ENCODE peak calls at places on chromosome 15, in five cellular contexts. H is DMS 273 treated with DMSO at 0.1 percent for 48 hours, S is occipital lobe, E is A549, M is neural crest cell. P is an unnamed sample.

GRCh38 chr15:88636039-88636438 is 2.8 kb upstream of the ISG20 start:
- DNase-seq in H (no peak), S (no peak), E (peak), M (no peak), P (no peak)

GRCh38 chr15:98131924-98132323 is 171.4 kb downstream of the ARRDC4 start:
- DNase-seq in H (no peak), S (no peak), E (no peak), M (no peak), P (no peak)

GRCh38 chr15:25832158-25832557 is 31.0 kb downstream of the ATP10A start:
- DNase-seq in H (no peak), S (no peak), E (no peak), M (no peak), P (no peak)

GRCh38 chr15:32716216-32716959 is 1.4 kb upstream of the GREM1 start:
- DNase-seq in H (no peak), S (no peak), E (no peak), M (no peak), P (no peak)

GRCh38 chr15:68479406-68479805 is 47.4 kb upstream of the ITGA11 start:
- DNase-seq in H (no peak), S (peak), E (no peak), M (no peak), P (no peak)

GRCh38 chr15:96354731-96355560 is 24.4 kb downstream of the NR2F2 start:
- DNase-seq in H (no peak), S (no peak), E (peak), M (no peak), P (no peak)

GRCh38 chr15:74844319-74845207 is 1.6 kb upstream of the ULK3 start:
- DNase-seq in H (no peak), S (no peak), E (no peak), M (no peak), P (no peak)

GRCh38 chr15:47987908-47988532 is 132.8 kb upstream of the SLC24A5 start:
- DNase-seq in H (peak), S (no peak), E (peak), M (peak), P (peak)

GRCh38 chr15:82808634-82809041 is 790 bp upstream of the WHAMM start:
- DNase-seq in H (no peak), S (no peak), E (no peak), M (no peak), P (no peak)

GRCh38 chr15:66900586-66901310 is 164.7 kb upstream of the SMAD3 start:
- DNase-seq in H (no peak), S (no peak), E (no peak), M (no peak), P (no peak)

GRCh38 chr15:50182233-50183013 is 427 bp downstream of the SLC27A2 start:
- DNase-seq in H (no peak), S (no peak), E (peak), M (no peak), P (no peak)

GRCh38 chr15:41790756-41791546 is 16.7 kb downstream of the MAPKBP1 start:
- DNase-seq in H (no peak), S (no peak), E (peak), M (no peak), P (no peak)

GRCh38 chr15:82021021-82021420 is 24.8 kb downstream of the MEX3B start:
- DNase-seq in H (peak), S (no peak), E (no peak), M (no peak), P (peak)

GRCh38 chr15:68586274-68586961 is 7.6 kb downstream of the CORO2B start:
- DNase-seq in H (no peak), S (no peak), E (peak), M (no peak), P (no peak)

GRCh38 chr15:72156928-72157327 is 38.7 kb downstream of the SENP8 start:
- DNase-seq in H (no peak), S (no peak), E (no peak), M (no peak), P (no peak)

GRCh38 chr15:90666135-90666909 is 50.8 kb upstream of the BLM start:
- DNase-seq in H (no peak), S (no peak), E (no peak), M (no peak), P (no peak)

GRCh38 chr15:90178468-90179435 is 22.4 kb upstream of the SEMA4B start:
- DNase-seq in H (no peak), S (no peak), E (no peak), M (no peak), P (no peak)

GRCh38 chr15:78255421-78256043 is 8.8 kb upstream of the DNAJA4 start:
- DNase-seq in H (no peak), S (no peak), E (no peak), M (no peak), P (no peak)

GRCh38 chr15:101162701-101163483 is 89.0 kb downstream of the CHSY1 start:
- DNase-seq in H (peak), S (peak), E (no peak), M (no peak), P (peak)

GRCh38 chr15:78937132-78937739 is 7.6 kb downstream of the CTSH start:
- DNase-seq in H (no peak), S (no peak), E (no peak), M (no peak), P (no peak)

GRCh38 chr15:55654541-55654940 is 66.4 kb upstream of the PYGO1 start:
- DNase-seq in H (no peak), S (no peak), E (peak), M (no peak), P (no peak)

GRCh38 chr15:80904941-80905532 is 84.6 kb downstream of the MESD start:
- DNase-seq in H (no peak), S (no peak), E (no peak), M (no peak), P (no peak)

GRCh38 chr15:67927501-67928156 is 87.8 kb upstream of the RNU6-1 start:
- DNase-seq in H (no peak), S (peak), E (peak), M (no peak), P (no peak)

GRCh38 chr15:77027697-77028450 is 32.9 kb downstream of the PSTPIP1 start:
- DNase-seq in H (no peak), S (no peak), E (no peak), M (no peak), P (no peak)

GRCh38 chr15:28953573-28954195 is 67.9 kb downstream of the APBA2 start:
- DNase-seq in H (no peak), S (no peak), E (no peak), M (no peak), P (no peak)

P was measured in NCI-H1694 treated with DMSO at 0.1 percent for 48 hours.